ENCODE peak calls at places on chromosome 22, in five cellular contexts. A, U, Y, M and S are unnamed samples. For H3K4me1, the result is how much of the 10 kb centered on the place peaks cover.

GRCh38 chr22:30754971-30755759 is 60.5 kb downstream of the OSBP2 start:
- DNase-seq in A (peak), U (peak), Y (peak), M (peak), S (peak)

GRCh38 chr22:49848690-49849160 is 4.9 kb upstream of the ZBED4 start:
- DNase-seq in M (no peak), U (no peak), Y (peak), A (no peak), S (no peak)

GRCh38 chr22:19422440-19423301 is 8.9 kb downstream of the HIRA start:
- DNase-seq in Y (no peak), U (no peak), M (no peak), A (no peak), S (no peak)

GRCh38 chr22:20867179-20868099 is 8.6 kb downstream of the SNAP29 start:
- DNase-seq in M (peak), U (no peak), Y (peak), A (no peak), S (peak)

GRCh38 chr22:36435516-36436415 is 45.7 kb downstream of the TXN2 start:
- DNase-seq in Y (no peak), U (peak), M (no peak), A (peak), S (peak)

GRCh38 chr22:17913705-17914282 is 110.6 kb downstream of the MICAL3 start:
- DNase-seq in Y (no peak), M (no peak), U (no peak), A (no peak), S (no peak)

GRCh38 chr22:49517721-49518120 is 310.0 kb downstream of the BRD1 start:
- DNase-seq in Y (no peak), A (no peak), U (no peak), M (no peak), S (peak)

GRCh38 chr22:30438559-30438958 is 13.0 kb downstream of the MTFP1 start:
- DNase-seq in A (no peak), Y (peak), U (no peak), M (no peak), S (no peak)

GRCh38 chr22:50676661-50677492 is 4.3 kb downstream of the SHANK3 start:
- DNase-seq in Y (no peak), U (no peak), M (no peak), A (peak), S (no peak)

GRCh38 chr22:29330753-29331152 is 15.3 kb upstream of the RASL10A start:
- DNase-seq in Y (peak), U (no peak), M (peak), A (no peak), S (peak)

GRCh38 chr22:41856484-41856883 is 23.6 kb downstream of the SREBF2 start:
- DNase-seq in M (no peak), U (no peak), Y (no peak), A (no peak), S (no peak)

GRCh38 chr22:37181681-37182080 is 6.4 kb downstream of the C1QTNF6 start:
- DNase-seq in M (no peak), Y (no peak), U (no peak), A (no peak), S (no peak)

GRCh38 chr22:29306830-29307657 is 594 bp downstream of the GAS2L1 start:
- DNase-seq in Y (peak), A (peak), U (peak), M (peak), S (peak)

GRCh38 chr22:49622241-49623105 is 205.2 kb downstream of the BRD1 start:
- DNase-seq in Y (peak), A (no peak), M (peak), U (no peak), S (no peak)

GRCh38 chr22:43387815-43388214 is 24.0 kb upstream of the MPPED1 start:
- DNase-seq in M (no peak), A (no peak), Y (peak), U (no peak), S (no peak)

GRCh38 chr22:22375586-22376351 is 131.2 kb downstream of the VPREB1 start:
- DNase-seq in A (no peak), U (no peak), Y (no peak), M (no peak), S (no peak)

GRCh38 chr22:22380098-22381030 is 128.2 kb downstream of the ZNF280B start:
- DNase-seq in M (no peak), Y (no peak), U (no peak), A (peak), S (no peak)

GRCh38 chr22:22377335-22377734 is 131.2 kb downstream of the ZNF280B start:
- DNase-seq in U (no peak), M (no peak), A (no peak), Y (no peak), S (no peak)

GRCh38 chr22:22376352-22376706 is 131.7 kb downstream of the VPREB1 start:
- DNase-seq in M (no peak), U (no peak), A (no peak), Y (no peak), S (no peak)

GRCh38 chr22:22378446-22379415 is 129.8 kb downstream of the ZNF280B start:
- DNase-seq in Y (no peak), A (no peak), U (no peak), M (no peak), S (no peak)
- H3K4me1 ChIP-seq in Y (under half), A (under half), U (under half), M (under half), S (under half)

GRCh38 chr22:39500101-39500500 is 2.0 kb upstream of the MIEF1 start:
- DNase-seq in U (no peak), A (no peak), M (no peak), Y (no peak), S (peak)
- H3K4me1 ChIP-seq in U (under half), A (under half), M (under half), Y (under half), S (under half)

DNA sequence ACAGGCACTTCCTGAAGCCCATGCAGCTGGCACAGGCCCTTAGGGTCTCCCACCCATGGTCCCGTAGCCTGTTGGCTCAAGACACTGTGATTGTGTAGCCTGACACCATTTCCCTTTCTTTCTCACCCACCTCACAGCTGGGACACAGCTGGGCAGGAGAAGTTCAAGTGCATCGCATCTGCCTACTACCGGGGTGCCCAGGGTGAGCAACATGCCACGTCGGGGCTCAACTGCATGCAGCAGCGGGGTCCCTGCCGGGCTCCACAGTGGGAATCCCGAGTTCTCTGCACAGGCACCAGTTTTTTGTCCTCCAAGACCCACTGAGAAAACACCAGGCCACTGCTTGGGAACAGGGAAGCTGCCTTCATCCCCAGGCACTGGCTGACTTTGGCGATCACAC is 10.6 kb downstream of the RAB36 start:
- DNase-seq in A (no peak), Y (no peak), M (no peak), U (no peak), S (peak)
- H3K4me1 ChIP-seq in A (under half), Y (under half), M (under half), U (under half), S (under half)

DNA sequence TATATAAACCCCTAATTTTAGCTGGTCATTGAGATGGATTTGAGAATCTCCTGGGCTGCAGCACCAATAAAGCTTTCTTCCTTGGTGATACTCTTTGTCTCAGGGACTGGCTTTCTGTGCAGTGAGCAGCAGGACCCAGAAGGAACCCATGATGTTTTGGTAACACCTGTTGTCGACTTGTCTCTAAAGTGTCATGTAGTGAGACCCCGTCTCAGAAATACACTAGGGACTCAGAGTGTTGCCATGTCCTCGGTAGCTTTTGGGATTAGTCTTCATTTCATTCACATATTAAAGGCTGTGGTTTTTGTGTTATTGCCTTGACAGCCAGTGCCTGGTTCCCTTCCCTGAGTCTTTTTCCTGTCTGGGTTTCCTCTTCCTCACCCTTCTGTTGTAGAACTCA is 1078.7 kb downstream of the TBC1D22A start:
- DNase-seq in A (no peak), M (no peak), Y (no peak), U (no peak), S (no peak)
- H3K4me1 ChIP-seq in A (under half), M (under half), Y (under half), U (under half), S (under half)

DNA sequence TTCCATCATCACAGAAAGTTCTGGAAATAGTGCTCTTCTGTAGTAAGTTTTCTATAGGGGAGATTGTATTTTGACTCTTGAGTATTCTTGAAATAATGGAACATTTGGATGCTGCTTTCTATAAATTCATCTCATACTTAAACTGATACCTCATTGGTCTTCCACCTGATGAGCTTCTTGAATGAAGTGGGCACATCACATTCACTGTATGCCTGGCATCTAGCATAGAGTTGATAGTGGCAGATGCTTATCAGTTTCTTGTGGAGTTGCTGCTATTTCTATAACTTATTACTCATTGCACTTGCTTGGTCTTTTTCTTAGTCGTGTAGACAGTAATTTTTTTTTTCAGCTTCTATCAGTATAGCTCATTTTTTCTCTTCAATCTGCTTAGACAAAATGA is 5.4 kb downstream of the ATXN10 start:
- DNase-seq in U (no peak), Y (no peak), A (no peak), M (no peak), S (no peak)
- H3K4me1 ChIP-seq in U (under half), Y (under half), A (under half), M (under half), S (under half)

GRCh38 chr22:45508814-45509213 is 6.1 kb downstream of the FBLN1 start:
- DNase-seq in M (no peak), Y (no peak), A (no peak), U (no peak), S (no peak)
- H3K4me1 ChIP-seq in M (under half), Y (under half), A (half or more), U (under half), S (under half)

GRCh38 chr22:27754247-27754887 is 47.2 kb downstream of the MN1 start:
- DNase-seq in U (no peak), M (no peak), Y (peak), A (no peak), S (no peak)

GRCh38 chr22:27751277-27752070 is 50.1 kb downstream of the MN1 start:
- DNase-seq in U (no peak), A (no peak), M (no peak), Y (peak), S (no peak)

GRCh38 chr22:27752771-27753170 is 48.8 kb downstream of the MN1 start:
- DNase-seq in U (no peak), Y (peak), M (peak), A (no peak), S (no peak)

GRCh38 chr22:27750866-27751265 is 50.7 kb downstream of the MN1 start:
- DNase-seq in M (no peak), Y (peak), A (no peak), U (no peak), S (no peak)

DNA sequence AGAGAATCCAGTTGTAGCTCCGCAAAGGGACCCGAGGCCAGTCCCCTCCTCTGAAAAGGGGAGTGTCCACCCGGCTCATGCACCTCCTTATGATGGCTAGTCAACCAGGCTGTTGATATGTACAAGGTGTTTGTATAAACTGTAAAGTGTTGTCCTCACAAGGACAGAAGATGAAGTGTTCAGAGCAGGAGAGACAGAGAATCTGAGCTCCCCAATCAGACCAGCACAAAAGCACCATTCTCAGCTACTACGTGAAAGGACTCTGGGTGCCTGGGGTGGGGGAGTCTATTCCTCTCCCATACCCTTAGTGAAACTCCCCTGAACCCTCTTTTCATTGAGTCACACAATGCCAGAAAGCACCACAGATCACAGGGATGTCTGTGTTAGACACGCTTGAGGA is 49.4 kb downstream of the MN1 start:
- DNase-seq in A (no peak), Y (peak), U (no peak), M (no peak), S (no peak)
- H3K4me1 ChIP-seq in A (under half), Y (under half), U (under half), M (under half), S (under half)

GRCh38 chr22:33825761-33826160 is 94.5 kb downstream of the LARGE1 start:
- DNase-seq in U (no peak), M (no peak), A (no peak), Y (no peak), S (no peak)

GRCh38 chr22:33819743-33820142 is 100.5 kb downstream of the LARGE1 start:
- DNase-seq in Y (no peak), A (no peak), M (no peak), U (no peak), S (no peak)

GRCh38 chr22:33828302-33828701 is 92.0 kb downstream of the LARGE1 start:
- DNase-seq in U (no peak), A (no peak), Y (no peak), M (no peak), S (no peak)

GRCh38 chr22:33821290-33821689 is 99.0 kb downstream of the LARGE1 start:
- DNase-seq in U (no peak), M (no peak), Y (no peak), A (no peak), S (no peak)

GRCh38 chr22:33823552-33823951 is 96.7 kb downstream of the LARGE1 start:
- DNase-seq in Y (no peak), A (no peak), M (no peak), U (no peak), S (no peak)
- H3K4me1 ChIP-seq in Y (under half), A (under half), M (under half), U (under half), S (under half)

DNA sequence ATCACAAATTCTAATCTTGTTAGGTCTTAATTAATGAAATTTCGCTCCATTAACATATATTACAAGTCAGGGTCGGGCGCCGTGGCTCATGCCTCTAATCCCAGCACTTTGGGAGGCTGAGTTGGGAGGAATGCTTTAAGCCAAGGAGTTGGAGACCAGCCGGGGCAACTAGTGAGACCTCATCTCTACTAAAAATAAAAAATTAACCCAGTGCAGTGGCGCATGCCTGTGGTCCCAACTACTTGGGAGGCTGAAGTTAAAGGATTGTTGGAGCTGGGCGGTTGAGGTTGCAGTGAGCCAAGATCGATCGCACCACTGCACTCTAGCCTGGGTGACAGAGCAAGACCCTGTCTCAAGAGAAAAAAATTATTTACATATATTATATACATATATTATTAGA is 1.9 kb downstream of the TMA7B start:
- DNase-seq in Y (no peak), M (no peak), U (no peak), A (no peak), S (no peak)
- H3K4me1 ChIP-seq in Y (under half), M (under half), U (half or more), A (under half), S (under half)